ENCODE peak calls at places on chromosomes 1 and 21, in four cellular contexts. One of them, this sample, is unnamed.

GRCh38 chr1:27958513-27958912 is 1.3 kb upstream of the XKR8 start:
- DNase-seq in mucosa of descending colon: peak; percentile 11
- DNase-seq in brain microvascular endothelial cell: no peak
- DNase-seq in WTC11: no peak
- DNase-seq in this sample: no peak

GRCh38 chr1:185534806-185535205 is 199.4 kb upstream of the HMCN1 start:
- DNase-seq in mucosa of descending colon: no peak
- DNase-seq in WTC11: no peak
- DNase-seq in brain microvascular endothelial cell: no peak
- DNase-seq in this sample: no peak

GRCh38 chr1:111704776-111705175 is 34.4 kb downstream of the INKA2 start:
- DNase-seq in brain microvascular endothelial cell: no peak
- DNase-seq in mucosa of descending colon: no peak
- DNase-seq in WTC11: no peak
- DNase-seq in this sample: no peak

GRCh38 chr1:234841710-234842231 is 231.8 kb upstream of the IRF2BP2 start:
- DNase-seq in WTC11: no peak
- DNase-seq in brain microvascular endothelial cell: no peak
- DNase-seq in mucosa of descending colon: no peak
- DNase-seq in this sample: no peak

GRCh38 chr1:227260433-227260832 is 57.9 kb downstream of the CDC42BPA start:
- DNase-seq in WTC11: no peak
- DNase-seq in brain microvascular endothelial cell: no peak
- DNase-seq in mucosa of descending colon: no peak
- DNase-seq in this sample: no peak

GRCh38 chr1:33050221-33051076 is 13.8 kb upstream of the AK2 start:
- DNase-seq in WTC11: peak; percentile 23
- DNase-seq in brain microvascular endothelial cell: peak; percentile 93
- DNase-seq in mucosa of descending colon: no peak
- DNase-seq in this sample: peak; percentile 91

GRCh38 chr1:208899438-208899837 is 655.3 kb upstream of the PLXNA2 start:
- DNase-seq in brain microvascular endothelial cell: no peak
- DNase-seq in WTC11: no peak
- DNase-seq in mucosa of descending colon: no peak
- DNase-seq in this sample: no peak

GRCh38 chr1:28313710-28314510 is 14.9 kb upstream of the MED18 start:
- DNase-seq in mucosa of descending colon: no peak
- DNase-seq in brain microvascular endothelial cell: peak; percentile 63
- DNase-seq in WTC11: no peak
- DNase-seq in this sample: peak; percentile 71

GRCh38 chr1:204992499-204992898 is 50.5 kb upstream of the CNTN2 start:
- DNase-seq in brain microvascular endothelial cell: no peak
- DNase-seq in mucosa of descending colon: no peak
- DNase-seq in WTC11: no peak
- DNase-seq in this sample: no peak

GRCh38 chr1:96721053-96721381 is 567 bp upstream of the PTBP2 start:
- DNase-seq in brain microvascular endothelial cell: no peak
- DNase-seq in WTC11: no peak
- DNase-seq in mucosa of descending colon: no peak
- DNase-seq in this sample: no peak

GRCh38 chr21:41877901-41878830 is 978 bp downstream of the PRDM15 start:
- DNase-seq in mucosa of descending colon: peak; percentile 40
- DNase-seq in brain microvascular endothelial cell: peak; percentile 51
- DNase-seq in WTC11: peak; percentile 31
- DNase-seq in this sample: peak; percentile 50

GRCh38 chr1:8381618-8382017 is 63.7 kb downstream of the SLC45A1 start:
- DNase-seq in brain microvascular endothelial cell: no peak
- DNase-seq in WTC11: no peak
- DNase-seq in mucosa of descending colon: no peak
- DNase-seq in this sample: no peak

GRCh38 chr1:33972676-33973395 is 109.0 kb downstream of the HMGB4 start:
- DNase-seq in WTC11: no peak
- DNase-seq in brain microvascular endothelial cell: no peak
- DNase-seq in mucosa of descending colon: peak; percentile 4
- DNase-seq in this sample: no peak

GRCh38 chr1:234978397-234979291 is 150.0 kb downstream of the TOMM20 start:
- DNase-seq in brain microvascular endothelial cell: peak; percentile 89
- DNase-seq in WTC11: no peak
- DNase-seq in mucosa of descending colon: peak; percentile 82
- DNase-seq in this sample: peak; percentile 70

GRCh38 chr21:42862774-42863503 is 16.4 kb downstream of the WDR4 start:
- DNase-seq in brain microvascular endothelial cell: no peak
- DNase-seq in mucosa of descending colon: peak; percentile 70
- DNase-seq in WTC11: peak; percentile 61
- DNase-seq in this sample: no peak

GRCh38 chr1:3948344-3948743 is 48.3 kb upstream of the C1orf174 start:
- DNase-seq in mucosa of descending colon: no peak
- DNase-seq in WTC11: no peak
- DNase-seq in brain microvascular endothelial cell: no peak
- DNase-seq in this sample: no peak

GRCh38 chr1:47621483-47621882 is 183.6 kb downstream of the FOXD2 start:
- DNase-seq in brain microvascular endothelial cell: no peak
- DNase-seq in mucosa of descending colon: no peak
- DNase-seq in WTC11: no peak
- DNase-seq in this sample: no peak

GRCh38 chr1:20325844-20326323 is 35.2 kb downstream of the VWA5B1 start:
- DNase-seq in mucosa of descending colon: peak; percentile 14
- DNase-seq in brain microvascular endothelial cell: no peak
- DNase-seq in WTC11: no peak
- DNase-seq in this sample: no peak

GRCh38 chr1:11680270-11681070 is 478 bp downstream of the MAD2L2 start:
- DNase-seq in brain microvascular endothelial cell: no peak
- DNase-seq in WTC11: no peak
- DNase-seq in mucosa of descending colon: no peak
- DNase-seq in this sample: peak; percentile 3

DNA sequence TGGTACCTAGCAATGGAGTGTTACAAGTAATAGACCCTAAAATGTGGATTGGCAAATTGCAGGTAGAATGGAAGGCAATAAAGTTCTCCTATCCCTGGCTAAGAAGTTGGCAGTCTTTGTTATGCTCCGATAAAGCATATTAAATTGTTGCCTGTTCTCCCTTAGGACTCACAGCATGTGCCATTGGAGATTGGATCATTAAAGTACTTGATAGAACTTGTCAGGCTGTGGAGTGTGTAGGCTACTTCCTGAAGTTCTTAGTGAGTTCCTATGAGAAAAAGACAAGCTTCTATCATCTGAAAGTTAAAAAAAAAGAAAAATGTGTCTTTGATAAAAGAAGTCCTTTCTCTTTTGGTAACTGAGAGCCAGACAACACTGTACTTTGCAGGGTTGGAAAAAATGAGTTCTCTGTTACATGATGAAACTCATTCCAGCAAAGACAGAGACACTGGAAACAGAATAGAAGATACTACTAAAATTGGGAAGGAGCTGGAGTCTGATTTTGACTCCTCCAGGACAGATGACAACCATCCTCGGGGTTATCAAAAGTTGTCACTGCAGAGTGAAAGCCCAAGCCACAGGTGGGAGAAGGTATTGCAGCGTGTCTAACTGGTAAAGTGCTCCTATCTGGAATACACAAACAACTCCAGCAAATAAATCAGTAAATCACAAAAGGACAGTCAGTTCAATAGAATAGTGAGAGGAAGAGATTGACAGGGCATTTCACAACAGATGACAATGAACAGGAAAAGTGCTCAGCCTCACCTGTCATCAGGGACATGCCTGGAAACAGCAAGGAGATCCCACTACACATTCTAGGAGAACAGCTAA is 87.5 kb upstream of the WDR26 start:
- DNase-seq in brain microvascular endothelial cell: no peak
- DNase-seq in WTC11: no peak
- DNase-seq in mucosa of descending colon: no peak
- DNase-seq in this sample: no peak
- TF ChIP-seq CTCF in brain microvascular endothelial cell: peak; percentile 29
- TF ChIP-seq CTCF in WTC11: no peak
- TF ChIP-seq CTCF in mucosa of descending colon: no peak
- TF ChIP-seq CTCF in this sample: peak; percentile 41

GRCh38 chr1:207620573-207620893 is 24.4 kb upstream of the CR1L start:
- DNase-seq in brain microvascular endothelial cell: no peak
- DNase-seq in mucosa of descending colon: no peak
- DNase-seq in WTC11: no peak
- DNase-seq in this sample: no peak
- TF ChIP-seq CTCF in brain microvascular endothelial cell: no peak
- TF ChIP-seq CTCF in mucosa of descending colon: no peak
- TF ChIP-seq CTCF in WTC11: no peak
- TF ChIP-seq CTCF in this sample: peak; percentile 54

GRCh38 chr1:152543808-152544207 is 22.8 kb downstream of the LCE3E start:
- DNase-seq in mucosa of descending colon: no peak
- DNase-seq in brain microvascular endothelial cell: no peak
- DNase-seq in WTC11: no peak
- DNase-seq in this sample: no peak
- TF ChIP-seq CTCF in mucosa of descending colon: no peak
- TF ChIP-seq CTCF in brain microvascular endothelial cell: no peak
- TF ChIP-seq CTCF in WTC11: no peak
- TF ChIP-seq CTCF in this sample: peak; percentile 18

DNA sequence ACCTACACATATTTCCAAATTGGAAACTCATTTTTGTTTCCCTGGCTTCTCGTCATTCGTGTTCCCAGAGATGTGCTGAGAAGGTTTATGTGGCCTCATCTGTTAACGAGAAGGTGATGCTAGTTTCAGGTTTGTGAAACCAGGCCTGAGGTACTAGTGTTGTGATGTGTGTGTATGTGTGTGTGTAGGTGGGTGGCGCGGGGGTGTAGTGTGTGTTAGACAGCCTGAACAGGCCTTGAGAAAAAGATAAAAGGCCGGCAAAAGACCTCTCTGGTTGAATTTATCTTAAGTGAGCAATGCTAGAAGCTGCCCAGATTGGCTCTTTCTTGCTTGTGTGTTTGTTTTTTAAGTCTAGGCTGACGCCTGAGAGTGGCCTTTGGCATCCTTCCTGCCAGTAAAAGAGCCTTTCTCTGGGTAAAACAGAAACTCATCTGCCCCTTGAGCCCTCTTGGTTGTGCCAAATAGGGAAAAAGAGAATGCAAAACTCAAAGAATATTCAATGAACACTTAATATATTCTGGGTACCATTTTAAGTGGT is 65.8 kb upstream of the HSD17B7 start:
- DNase-seq in brain microvascular endothelial cell: no peak
- DNase-seq in WTC11: no peak
- DNase-seq in mucosa of descending colon: no peak
- DNase-seq in this sample: no peak
- TF ChIP-seq CTCF in brain microvascular endothelial cell: no peak
- TF ChIP-seq CTCF in WTC11: no peak
- TF ChIP-seq CTCF in mucosa of descending colon: no peak
- TF ChIP-seq CTCF in this sample: no peak

GRCh38 chr1:247833601-247834000 is 8.1 kb downstream of the OR11L1 start:
- DNase-seq in brain microvascular endothelial cell: no peak
- DNase-seq in mucosa of descending colon: no peak
- DNase-seq in WTC11: peak; percentile 25
- DNase-seq in this sample: no peak
- TF ChIP-seq CTCF in brain microvascular endothelial cell: no peak
- TF ChIP-seq CTCF in mucosa of descending colon: no peak
- TF ChIP-seq CTCF in WTC11: no peak
- TF ChIP-seq CTCF in this sample: no peak